ENCODE peak calls at places on chromosomes 16 and 17, in eight cellular contexts. O, R, F, X, D, A, G and N are unnamed samples.

GRCh38 chr16:3214904-3215600 is 19.9 kb downstream of the ZNF200 start:
- DNase-seq in O (no peak), R (no peak), F (no peak), X (no peak), D (no peak), A (no peak), G (no peak), N (no peak)

GRCh38 chr16:86887416-86887815 is 309.1 kb downstream of the FOXL1 start:
- DNase-seq in O (no peak), R (no peak), F (no peak), X (peak), D (no peak), A (no peak), G (no peak), N (no peak)

GRCh38 chr17:5711344-5711743 is 127.0 kb upstream of the NLRP1 start:
- DNase-seq in O (no peak), R (no peak), F (no peak), X (no peak), D (no peak), A (no peak), G (no peak), N (no peak)

GRCh38 chr17:1143573-1143972 is 36.2 kb downstream of the ABR start:
- DNase-seq in O (no peak), R (no peak), F (no peak), X (no peak), D (no peak), A (no peak), G (no peak), N (no peak)

GRCh38 chr17:42288985-42289862 is 926 bp downstream of the STAT5A start:
- DNase-seq in O (peak), R (peak), F (no peak), X (peak), D (peak), A (no peak), G (no peak), N (no peak)

GRCh38 chr17:80793851-80794267 is 197.8 kb upstream of the CHMP6 start:
- DNase-seq in O (no peak), R (no peak), F (no peak), X (no peak), D (no peak), A (no peak), G (no peak), N (no peak)

GRCh38 chr17:63275968-63276349 is 170.1 kb downstream of the CYB561 start:
- DNase-seq in O (no peak), R (no peak), F (no peak), X (no peak), D (no peak), A (no peak), G (no peak), N (no peak)

GRCh38 chr16:74076568-74076967 is 220.0 kb upstream of the PSMD7 start:
- DNase-seq in O (no peak), R (no peak), F (no peak), X (no peak), D (no peak), A (no peak), G (no peak), N (no peak)

GRCh38 chr16:58128721-58129096 is 472 bp downstream of the CFAP20 start:
- DNase-seq in O (peak), R (no peak), F (no peak), X (no peak), D (no peak), A (no peak), G (no peak), N (peak)

GRCh38 chr17:57619061-57619937 is 125.8 kb downstream of the CCDC182 start:
- DNase-seq in O (no peak), R (no peak), F (no peak), X (peak), D (no peak), A (no peak), G (no peak), N (no peak)

GRCh38 chr16:14187517-14188338 is 116.6 kb downstream of the MRTFB start:
- DNase-seq in O (no peak), R (no peak), F (no peak), X (no peak), D (no peak), A (no peak), G (no peak), N (no peak)

GRCh38 chr16:5604770-5605169 is 507.2 kb upstream of the EEF2KMT start:
- DNase-seq in O (no peak), R (no peak), F (no peak), X (no peak), D (no peak), A (no peak), G (no peak), N (no peak)

GRCh38 chr16:70157105-70157476 is 16.5 kb upstream of the CLEC18C start:
- DNase-seq in O (no peak), R (no peak), F (no peak), X (no peak), D (no peak), A (no peak), G (no peak), N (no peak)

GRCh38 chr16:54847207-54847606 is 83.5 kb upstream of the IRX5 start:
- DNase-seq in O (no peak), R (no peak), F (peak), X (no peak), D (no peak), A (no peak), G (no peak), N (no peak)

GRCh38 chr17:76122411-76123126 is 18.5 kb downstream of the FOXJ1 start:
- DNase-seq in O (no peak), R (no peak), F (no peak), X (no peak), D (peak), A (no peak), G (no peak), N (no peak)

GRCh38 chr16:30744146-30744545 is 4.1 kb upstream of the PHKG2 start:
- DNase-seq in O (no peak), R (no peak), F (no peak), X (no peak), D (no peak), A (no peak), G (no peak), N (no peak)

GRCh38 chr16:30745082-30745481 is 3.1 kb upstream of the PHKG2 start:
- DNase-seq in O (no peak), R (no peak), F (no peak), X (no peak), D (no peak), A (no peak), G (no peak), N (no peak)

GRCh38 chr16:30746638-30747160 is 1.5 kb upstream of the PHKG2 start:
- DNase-seq in O (no peak), R (no peak), F (no peak), X (no peak), D (no peak), A (no peak), G (no peak), N (no peak)

GRCh38 chr16:30741461-30741914 is 6.7 kb upstream of the PHKG2 start:
- DNase-seq in O (no peak), R (no peak), F (peak), X (peak), D (peak), A (peak), G (no peak), N (no peak)

GRCh38 chr16:30743690-30744089 is 4.5 kb upstream of the PHKG2 start:
- DNase-seq in O (no peak), R (peak), F (no peak), X (no peak), D (no peak), A (no peak), G (no peak), N (peak)
- H3K27ac ChIP-seq in O (peak), R (peak), F (no peak), X (no peak), D (no peak), A (no peak), G (peak), N (peak)

GRCh38 chr16:65000654-65001053 is 121.2 kb downstream of the CDH11 start:
- DNase-seq in O (no peak), R (no peak), F (no peak), X (no peak), D (no peak), A (no peak), G (no peak), N (no peak)
- TF ChIP-seq CTCF in O (no peak), R (no peak), F (no peak), X (no peak), D (no peak), A (no peak), G (no peak), N (no peak)

GRCh38 chr17:10460062-10460461 is 9.3 kb downstream of the MYH4 start:
- DNase-seq in O (no peak), R (no peak), F (no peak), X (no peak), D (no peak), A (no peak), G (no peak), N (no peak)

GRCh38 chr17:10457952-10458351 is 11.4 kb downstream of the MYH4 start:
- DNase-seq in O (no peak), R (no peak), F (no peak), X (no peak), D (no peak), A (no peak), G (no peak), N (no peak)

GRCh38 chr17:10463402-10463801 is 6.0 kb downstream of the MYH4 start:
- DNase-seq in O (no peak), R (no peak), F (no peak), X (no peak), D (no peak), A (no peak), G (no peak), N (no peak)
- H3K27ac ChIP-seq in O (no peak), R (no peak), F (no peak), X (no peak), D (no peak), A (no peak), G (no peak), N (no peak)

DNA sequence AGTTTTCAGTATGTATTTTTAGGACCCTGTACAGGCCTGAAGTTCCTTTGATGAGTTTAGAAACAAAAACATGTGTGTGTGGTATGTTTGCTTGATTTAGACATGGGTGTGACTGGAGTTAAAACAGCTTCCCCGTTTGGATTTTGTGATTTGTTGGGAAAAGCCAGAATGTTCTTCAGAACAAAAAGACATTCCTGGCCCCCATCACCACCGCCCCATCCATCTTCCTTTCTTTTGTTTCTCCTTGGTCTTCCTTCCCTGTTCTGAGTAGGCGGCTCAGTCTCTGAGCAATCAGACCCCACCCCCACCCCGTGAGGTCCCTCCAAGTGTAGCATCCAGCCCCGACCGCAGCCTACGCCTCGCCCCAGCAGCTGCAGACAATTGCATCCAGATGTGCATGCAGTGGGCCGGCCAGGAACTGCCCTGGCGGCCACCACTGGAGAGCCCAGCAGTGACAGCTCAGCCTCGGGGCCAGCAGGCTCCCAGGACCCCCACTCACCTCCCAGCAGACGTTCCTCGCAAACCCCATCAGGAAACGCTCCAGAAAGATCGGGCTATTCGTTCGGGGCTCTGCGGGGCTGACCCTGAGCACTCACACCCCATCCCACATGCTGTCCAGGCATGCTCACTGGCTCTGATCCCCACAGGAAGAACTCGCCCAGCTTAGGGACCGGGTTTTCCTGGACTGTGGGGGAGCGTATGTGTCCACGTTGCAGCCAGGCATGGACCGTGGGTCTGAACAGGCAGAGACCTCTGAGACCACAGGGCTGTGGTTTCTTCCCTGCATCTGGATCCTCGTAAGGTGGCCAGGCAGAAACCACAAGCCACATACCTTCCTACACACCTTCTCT is 99.8 kb upstream of the CDH5 start:
- DNase-seq in O (peak), R (peak), F (no peak), X (peak), D (peak), A (peak), G (peak), N (peak)
- TF ChIP-seq CTCF in O (peak), R (no peak), F (no peak), X (no peak), D (no peak), A (no peak), G (no peak), N (no peak)

GRCh38 chr17:78616946-78617345 is 39.8 kb upstream of the DNAH17 start:
- DNase-seq in O (no peak), R (no peak), F (no peak), X (no peak), D (no peak), A (no peak), G (no peak), N (no peak)
- H3K27ac ChIP-seq in O (no peak), R (no peak), F (no peak), X (peak), D (no peak), A (no peak), G (no peak), N (no peak)

GRCh38 chr16:28823719-28824547 is 1.1 kb downstream of the ATXN2L start:
- DNase-seq in O (peak), R (peak), F (peak), X (peak), D (peak), A (peak), G (peak), N (peak)
- TF ChIP-seq CTCF in O (peak), R (no peak), F (no peak), X (peak), D (peak), A (no peak), G (no peak), N (peak)

GRCh38 chr16:1680361-1680760 is 2.3 kb downstream of the JPT2 start:
- DNase-seq in O (no peak), R (no peak), F (no peak), X (no peak), D (no peak), A (no peak), G (no peak), N (no peak)

GRCh38 chr16:1677339-1677738 is 740 bp upstream of the JPT2 start:
- DNase-seq in O (no peak), R (no peak), F (no peak), X (no peak), D (no peak), A (no peak), G (no peak), N (no peak)

GRCh38 chr16:1677942-1678499 is at the start of gene JPT2:
- DNase-seq in O (peak), R (peak), F (peak), X (peak), D (peak), A (peak), G (peak), N (peak)

GRCh38 chr16:1676661-1677060 is 1.4 kb upstream of the JPT2 start:
- DNase-seq in O (no peak), R (no peak), F (no peak), X (no peak), D (no peak), A (no peak), G (no peak), N (no peak)

DNA sequence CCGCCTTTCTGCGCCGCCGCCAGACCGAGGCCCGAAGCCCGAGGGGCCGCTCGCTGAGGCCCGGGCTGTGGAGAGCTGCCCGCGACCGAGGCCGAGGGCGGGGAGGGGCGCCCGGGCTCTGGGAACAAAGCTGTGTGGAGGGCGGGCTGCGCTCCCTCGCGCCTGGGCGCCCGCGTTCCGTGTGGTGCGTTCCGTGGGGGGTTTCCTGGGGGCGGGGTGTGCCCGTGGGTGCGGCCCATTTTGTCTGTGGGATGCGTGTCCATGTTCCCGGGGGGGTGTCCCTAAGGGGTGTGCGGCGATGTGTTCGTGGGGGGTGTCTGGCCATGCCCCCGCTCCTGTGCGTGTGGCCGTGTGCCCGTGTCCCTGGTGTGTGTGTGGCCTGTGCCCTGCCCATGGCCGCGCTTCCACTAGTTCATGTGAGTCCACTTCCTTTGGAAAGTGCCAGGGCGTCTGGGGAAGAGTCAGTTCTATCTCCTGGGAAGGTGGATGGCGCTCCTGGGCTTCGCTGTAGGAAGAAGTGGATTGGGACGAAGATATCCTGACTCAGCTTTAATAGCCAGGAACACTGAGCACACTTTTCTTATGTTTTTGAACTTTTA is 520 bp downstream of the JPT2 start:
- DNase-seq in O (peak), R (peak), F (no peak), X (peak), D (peak), A (peak), G (no peak), N (peak)
- H3K27ac ChIP-seq in O (peak), R (peak), F (peak), X (peak), D (peak), A (peak), G (peak), N (peak)

GRCh38 chr16:22207715-22208360 is 1.8 kb downstream of the EEF2K start:
- DNase-seq in O (no peak), R (no peak), F (no peak), X (no peak), D (no peak), A (no peak), G (no peak), N (no peak)
- TF ChIP-seq CTCF in O (no peak), R (no peak), F (no peak), X (no peak), D (no peak), A (no peak), G (no peak), N (no peak)